ENCODE peak calls at places on chromosomes 12 and 14, in seven cellular contexts. K is mucosa of descending colon, B is astrocyte of the cerebellum, I is transverse colon, N is lower lobe of right lung, X is mesothelial cell of epicardium, F is AG09319. D is an unnamed sample.

GRCh38 chr14:58919262-58919661 is 269.2 kb upstream of the DAAM1 start:
- DNase-seq in X (no peak), I (no peak), B (no peak), N (no peak), F (no peak), K (no peak), D (no peak)

GRCh38 chr12:23055004-23055403 is 430.0 kb downstream of the ETNK1 start:
- DNase-seq in I (peak), N (no peak), X (no peak), K (no peak), F (no peak), B (peak), D (no peak)

GRCh38 chr12:99453831-99454538 is 193.6 kb upstream of the GARIN6 start:
- DNase-seq in K (no peak), I (no peak), B (no peak), N (no peak), F (no peak), X (no peak), D (no peak)

GRCh38 chr14:68824517-68825347 is 31.9 kb upstream of the ZFP36L1 start:
- DNase-seq in B (no peak), F (peak), I (peak), K (peak), X (no peak), N (peak), D (no peak)

GRCh38 chr12:69415471-69416275 is 54.5 kb upstream of the FRS2 start:
- DNase-seq in K (peak), F (peak), I (peak), N (no peak), B (peak), X (no peak), D (no peak)

GRCh38 chr12:112792743-112793142 is 1.2 kb downstream of the RPH3A start:
- DNase-seq in K (no peak), I (no peak), X (no peak), N (no peak), F (no peak), B (no peak), D (no peak)

GRCh38 chr12:1719139-1719538 is 28.3 kb downstream of the ADIPOR2 start:
- DNase-seq in B (no peak), K (no peak), F (no peak), I (no peak), N (no peak), X (no peak), D (no peak)

GRCh38 chr12:111304642-111305071 is 64.2 kb downstream of the PHETA1 start:
- DNase-seq in I (no peak), K (no peak), B (no peak), N (no peak), F (no peak), X (no peak), D (no peak)

GRCh38 chr12:121570467-121571283 is 10.1 kb downstream of the KDM2B start:
- DNase-seq in K (no peak), F (no peak), I (no peak), B (no peak), N (no peak), X (no peak), D (no peak)

GRCh38 chr12:102992297-102992696 is 34.8 kb downstream of the ASCL1 start:
- DNase-seq in X (no peak), F (no peak), K (no peak), B (no peak), N (no peak), I (no peak), D (no peak)

GRCh38 chr14:101119830-101120571 is 216.5 kb upstream of the RTL1 start:
- DNase-seq in K (no peak), B (no peak), X (no peak), N (no peak), F (no peak), I (no peak), D (no peak)

GRCh38 chr14:102504302-102504950 is 5.2 kb downstream of the ANKRD9 start:
- DNase-seq in B (no peak), X (no peak), K (no peak), I (no peak), N (no peak), F (no peak), D (no peak)

GRCh38 chr12:22334696-22335290 is at the start of gene ST8SIA1:
- DNase-seq in N (peak), X (no peak), B (no peak), I (peak), K (peak), F (no peak), D (no peak)

GRCh38 chr12:78898416-78898815 is 33.8 kb downstream of the SYT1 start:
- DNase-seq in K (no peak), N (no peak), B (peak), I (no peak), X (no peak), F (no peak), D (no peak)

GRCh38 chr12:100268835-100269564 is 2.0 kb downstream of the SCYL2 start:
- DNase-seq in N (no peak), X (no peak), K (no peak), I (no peak), B (no peak), F (no peak), D (no peak)

GRCh38 chr14:89673499-89674225 is 256.6 kb upstream of the FOXN3 start:
- DNase-seq in N (no peak), K (no peak), B (no peak), I (peak), X (no peak), F (no peak), D (no peak)

GRCh38 chr12:57726151-57726883 is 12.2 kb downstream of the AGAP2 start:
- DNase-seq in B (peak), F (peak), X (peak), I (peak), K (peak), N (peak), D (no peak)

GRCh38 chr12:57727758-57728395 is 10.7 kb downstream of the AGAP2 start:
- DNase-seq in N (no peak), X (no peak), K (no peak), B (no peak), I (no peak), F (no peak), D (no peak)

GRCh38 chr12:57725851-57726150 is 12.7 kb downstream of the AGAP2 start:
- DNase-seq in N (no peak), K (no peak), B (no peak), F (no peak), I (no peak), X (no peak), D (no peak)

GRCh38 chr12:57724936-57725740 is 13.4 kb downstream of the AGAP2 start:
- DNase-seq in K (peak), N (no peak), B (no peak), X (no peak), I (no peak), F (no peak), D (no peak)

DNA sequence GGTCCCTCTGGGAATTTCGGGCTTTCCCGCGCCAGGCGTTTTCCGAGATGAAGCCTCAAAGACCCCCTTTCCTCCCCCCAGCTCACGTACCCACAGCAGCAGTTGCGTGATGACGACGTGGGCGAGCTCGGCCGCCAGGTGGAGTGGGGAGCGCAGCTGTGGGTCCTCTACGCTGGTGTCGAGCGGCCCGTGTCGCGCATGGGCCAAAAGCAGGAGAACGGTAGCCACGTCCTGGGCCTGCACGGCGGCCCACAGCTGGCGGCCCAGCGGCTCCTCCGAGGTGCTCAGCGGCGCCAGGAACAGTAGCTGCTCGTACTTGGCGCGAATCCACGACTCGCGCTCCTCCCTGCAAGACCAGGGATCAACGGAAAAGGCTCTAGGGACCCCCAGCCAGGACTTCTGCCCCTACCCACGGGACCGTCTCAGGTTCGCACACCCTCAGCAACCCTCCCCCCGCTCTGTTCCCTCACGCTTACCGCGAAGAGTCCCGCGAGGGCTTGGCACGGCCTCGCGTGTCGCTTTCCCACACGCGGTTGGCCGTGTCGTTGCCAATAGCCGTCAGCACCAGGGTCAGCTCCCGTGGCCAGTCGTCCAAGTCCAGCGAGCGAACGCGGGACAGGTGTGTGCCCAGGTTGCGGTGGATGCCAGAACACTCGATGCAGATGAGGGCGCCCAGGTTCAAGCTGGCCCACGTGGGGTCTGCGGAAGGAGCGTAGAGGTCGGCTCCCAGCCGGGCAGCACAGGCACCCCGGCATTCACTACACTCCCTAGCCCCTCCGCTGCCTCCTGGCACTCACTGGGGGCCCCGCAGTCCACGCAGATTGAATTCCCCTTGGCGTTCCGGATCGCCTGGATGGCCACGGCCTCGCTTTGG is 11.4 kb downstream of the AGAP2 start:
- DNase-seq in F (no peak), B (no peak), N (peak), X (no peak), I (peak), K (peak), D (no peak)
- TF ChIP-seq CTCF in F (peak), B (peak), N (peak), X (no peak), I (peak), K (no peak), D (no peak)

DNA sequence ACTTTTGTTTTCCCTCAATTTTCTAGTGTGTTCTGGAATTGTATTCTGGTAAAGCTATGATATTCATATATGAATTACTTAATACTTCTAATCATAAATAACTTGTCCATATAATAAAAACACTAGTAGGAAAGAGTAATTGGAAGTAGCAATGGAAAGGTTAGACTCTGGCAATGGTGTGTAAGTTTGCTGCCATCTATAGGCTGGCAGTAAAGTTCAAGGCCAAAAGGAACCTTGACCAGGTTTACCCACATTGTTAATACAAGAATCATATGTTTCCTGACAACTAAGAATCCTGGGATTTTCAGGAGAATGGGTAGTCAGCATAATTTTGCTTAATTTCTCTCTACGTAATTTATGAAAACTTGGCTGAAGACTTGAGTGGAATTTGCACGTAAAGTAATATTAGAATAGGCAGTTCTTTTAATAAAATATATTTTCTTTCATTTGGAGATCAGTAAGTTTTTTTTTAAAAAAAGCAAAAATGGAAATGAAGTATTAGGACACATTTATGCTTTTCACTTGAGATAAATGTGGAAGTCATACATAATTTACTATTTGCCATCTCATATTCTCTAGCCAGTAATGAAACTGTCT is 926.7 kb downstream of the GALC start:
- DNase-seq in F (no peak), B (no peak), X (no peak), N (no peak), K (no peak), I (no peak), D (no peak)
- TF ChIP-seq CTCF in F (peak), B (peak), X (no peak), N (no peak), K (no peak), I (no peak), D (no peak)

GRCh38 chr12:15014708-15015107 is 41.9 kb downstream of the PDE6H start:
- DNase-seq in K (no peak), I (no peak), N (no peak), F (no peak), B (no peak), X (no peak), D (no peak)
- TF ChIP-seq CTCF in K (no peak), I (no peak), N (no peak), F (no peak), B (no peak), X (no peak), D (no peak)

GRCh38 chr12:30988887-30989286 is 62.3 kb downstream of the TSPAN11 start:
- DNase-seq in I (peak), X (no peak), N (no peak), F (no peak), K (peak), B (no peak), D (no peak)

GRCh38 chr12:30982413-30982812 is 55.9 kb downstream of the TSPAN11 start:
- DNase-seq in F (no peak), N (no peak), X (no peak), K (no peak), B (no peak), I (no peak), D (no peak)

GRCh38 chr12:30989754-30990153 is 63.2 kb downstream of the TSPAN11 start:
- DNase-seq in B (no peak), I (peak), N (no peak), X (no peak), F (no peak), K (peak), D (no peak)

GRCh38 chr12:30988086-30988485 is 61.5 kb downstream of the TSPAN11 start:
- DNase-seq in F (no peak), X (no peak), N (no peak), I (no peak), K (no peak), B (no peak), D (no peak)

DNA sequence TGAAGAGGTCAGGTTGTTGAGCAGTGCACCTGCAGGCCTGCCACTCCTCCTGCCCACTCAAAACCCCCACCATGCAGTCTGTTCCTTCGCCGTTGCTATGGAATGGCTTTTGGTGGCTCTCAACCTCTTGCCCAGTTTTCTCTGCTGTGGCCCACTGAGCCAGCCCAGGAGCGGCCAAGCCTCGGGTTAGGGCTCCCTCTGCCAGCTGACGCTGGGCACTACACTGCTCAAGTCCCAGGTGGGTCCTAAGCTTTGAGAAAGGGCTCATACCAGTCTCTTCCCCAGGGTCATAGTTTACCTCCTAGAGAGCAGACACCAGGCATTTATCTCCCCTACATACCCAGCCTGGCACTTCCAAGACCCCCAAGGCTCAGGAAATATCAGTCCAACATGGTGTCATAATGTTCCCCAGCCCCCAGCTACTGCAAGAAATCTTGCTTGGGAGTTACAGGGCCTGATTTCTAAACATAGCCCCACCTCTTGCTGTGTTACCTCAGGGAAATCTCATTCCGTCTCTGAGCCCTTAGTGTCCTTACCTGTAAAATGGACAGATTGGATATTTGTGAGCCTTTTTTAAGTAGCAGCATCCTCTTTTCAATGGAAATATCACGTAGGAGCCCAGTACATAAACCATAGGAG is 59.4 kb downstream of the TSPAN11 start:
- DNase-seq in F (no peak), N (peak), K (peak), I (peak), B (peak), X (no peak), D (no peak)
- TF ChIP-seq CTCF in F (peak), N (peak), K (peak), I (peak), B (peak), X (peak), D (no peak)

DNA sequence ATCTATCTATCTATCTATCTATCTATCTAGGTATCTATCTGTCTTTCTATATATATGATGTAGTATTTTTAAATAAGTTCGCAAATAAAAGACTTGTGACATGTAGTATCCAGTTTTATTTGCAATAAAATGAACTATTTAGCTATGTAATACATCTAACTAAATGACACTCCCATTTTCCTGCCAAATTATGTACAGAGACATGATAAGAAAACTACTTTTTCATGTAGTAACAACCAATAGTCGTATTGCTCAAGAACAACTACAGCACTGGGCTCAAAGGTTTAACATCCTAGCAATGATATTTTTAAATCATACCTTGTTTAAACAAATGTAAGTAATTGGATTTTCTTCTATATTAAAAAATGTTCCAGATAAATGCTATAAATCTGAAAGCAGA is 55.5 kb upstream of the FLRT2 start:
- DNase-seq in B (no peak), F (no peak), K (no peak), X (no peak), I (no peak), N (no peak), D (no peak)
- TF ChIP-seq CTCF in B (no peak), F (no peak), K (no peak), X (no peak), I (no peak), N (no peak), D (no peak)

DNA sequence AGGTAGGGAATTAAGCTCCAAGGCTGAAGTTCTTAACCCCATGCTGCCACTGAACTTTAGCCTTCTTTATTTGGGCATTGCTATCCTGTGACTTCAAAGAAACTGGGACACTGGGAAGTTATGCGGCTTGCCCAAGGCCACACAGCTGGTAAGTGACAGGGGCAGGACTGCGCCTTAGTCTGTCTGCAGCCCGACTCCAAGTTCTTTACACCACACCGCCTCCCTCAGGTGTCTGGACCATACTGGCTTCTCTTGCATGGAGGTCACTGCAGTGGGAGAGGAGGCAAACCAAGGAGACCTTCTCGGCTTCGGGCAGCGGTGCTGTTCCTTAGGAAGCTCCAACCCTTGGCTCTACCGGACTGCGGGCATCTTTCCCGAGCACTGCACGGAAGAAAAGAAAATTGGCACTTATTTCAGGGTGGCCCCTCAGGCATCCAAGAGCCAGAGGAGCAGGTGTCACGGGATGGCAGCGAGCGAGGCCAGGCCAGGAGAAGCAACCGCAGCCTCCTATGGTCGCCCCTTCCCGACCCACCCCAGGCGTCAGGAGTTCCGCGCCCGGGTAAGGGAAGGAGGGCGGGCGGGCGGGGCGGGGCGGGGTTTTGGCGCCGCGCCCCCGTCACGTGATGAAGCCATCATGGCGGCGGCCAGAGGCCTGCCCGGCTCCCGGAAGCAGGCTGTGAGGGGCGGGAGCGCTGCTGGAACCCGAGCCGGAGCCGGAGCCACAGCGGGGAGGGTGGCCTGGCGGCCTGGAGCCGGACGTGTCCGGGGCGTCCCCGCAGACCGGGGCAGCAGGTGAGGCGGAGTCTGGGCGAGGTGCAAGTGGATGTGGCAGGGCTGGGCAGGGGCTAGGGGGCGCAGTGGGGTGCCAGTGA is 16.4 kb upstream of the ESPL1 start:
- DNase-seq in K (peak), F (peak), X (peak), I (peak), N (peak), B (peak), D (peak)
- TF ChIP-seq CTCF in K (peak), F (peak), X (no peak), I (no peak), N (peak), B (peak), D (no peak)

GRCh38 chr14:57189070-57189469 is 79.6 kb downstream of the EXOC5 start:
- DNase-seq in K (no peak), X (no peak), B (peak), I (no peak), N (no peak), F (no peak), D (no peak)
- TF ChIP-seq CTCF in K (no peak), X (no peak), B (no peak), I (no peak), N (no peak), F (peak), D (no peak)

DNA sequence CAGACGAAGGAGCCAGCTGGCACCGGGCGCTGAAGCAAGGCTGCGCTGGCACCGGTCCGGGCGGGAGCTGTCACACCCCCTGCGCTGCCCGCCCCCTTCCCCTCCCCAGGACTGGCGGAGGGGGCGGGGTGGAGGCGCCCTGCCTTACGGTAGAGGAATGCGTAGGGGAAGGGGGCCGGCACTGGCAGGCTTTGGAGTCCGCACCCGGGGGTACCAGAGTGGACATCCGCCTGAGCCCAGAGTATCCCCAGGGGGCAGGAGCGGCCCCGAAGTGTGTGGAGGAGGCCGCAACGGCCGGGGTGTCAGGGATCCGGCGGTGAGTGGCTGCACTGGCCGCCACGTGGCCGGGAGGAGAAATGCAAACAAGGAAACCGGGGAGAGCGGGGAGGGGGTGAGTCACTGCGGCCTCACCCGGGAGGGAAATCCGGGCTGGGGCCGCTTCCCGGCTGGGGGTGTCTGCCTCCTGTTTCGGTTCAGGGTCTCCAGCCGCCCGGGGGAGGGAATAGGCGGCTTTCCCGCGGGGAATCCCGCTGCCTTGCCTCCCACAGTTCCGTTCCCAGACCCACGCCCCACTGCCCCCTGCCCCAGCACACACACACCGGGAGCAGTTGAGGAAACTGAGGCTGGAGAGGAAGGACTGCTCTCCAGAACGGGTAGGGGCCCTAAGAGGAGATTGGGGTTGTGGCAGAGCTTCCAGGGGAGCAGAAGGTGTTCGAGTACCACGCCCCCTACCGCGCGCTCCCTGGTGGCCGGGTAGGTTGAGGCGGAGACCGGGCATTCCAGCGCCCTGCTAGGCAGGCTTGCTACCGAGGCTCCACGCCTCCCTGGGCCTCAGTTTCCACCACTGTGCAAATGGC is at the start of gene RAPGEF3:
- DNase-seq in F (no peak), K (peak), X (peak), B (peak), I (peak), N (peak), D (peak)
- TF ChIP-seq CTCF in F (peak), K (peak), X (peak), B (peak), I (peak), N (peak), D (no peak)

D was measured in activated B cell treated with CpG ODN at 0.5 μM for 24 hours.